ENCODE peak calls at places on chromosomes 13 and 19, in ten cellular contexts. W is heart right ventricle, U is uterus, V is psoas muscle, J is neuronal stem cell, N is fibroblast of lung, O is H1, F is pancreas, P is kidney, T is colonic mucosa. Y is an unnamed sample.
A peak's percentile ranks its signal among the peaks of the same experiment; 100 is the strongest.

GRCh38 chr13:73060251-73061160 is 1.7 kb downstream of the KLF5 start:
- DNase-seq in J (peak; percentile 12), F (peak; percentile 36), P (no peak), O (no peak), V (peak; percentile 61), U (peak; percentile 19), N (peak; percentile 86), T (peak; percentile 44), W (peak; percentile 14), Y (peak; percentile 48)

GRCh38 chr19:16376649-16377048 is 52.0 kb downstream of the KLF2 start:
- DNase-seq in W (no peak), U (no peak), P (peak; percentile 71), T (no peak), F (no peak), N (no peak), O (peak; percentile 86), V (peak; percentile 57), J (no peak), Y (peak; percentile 44)

GRCh38 chr13:69706807-69707206 is 400.8 kb upstream of the ATXN8OS start:
- DNase-seq in J (no peak), U (no peak), V (no peak), W (no peak), T (no peak), P (no peak), F (no peak), N (no peak), O (no peak), Y (no peak)

GRCh38 chr19:4186087-4186993 is 3.9 kb downstream of the ANKRD24 start:
- DNase-seq in U (peak; percentile 39), T (peak; percentile 95), O (peak; percentile 99), W (peak; percentile 65), P (no peak), F (peak; percentile 67), V (peak; percentile 78), J (peak; percentile 83), N (peak; percentile 31), Y (peak; percentile 75)

GRCh38 chr13:98508280-98509074 is 68.4 kb downstream of the STK24 start:
- DNase-seq in O (no peak), F (no peak), U (no peak), J (no peak), P (no peak), N (peak; percentile 91), V (no peak), W (no peak), T (no peak), Y (no peak)

GRCh38 chr13:38350114-38350617 is 515 bp downstream of the UFM1 start:
- DNase-seq in T (peak; percentile 77), F (peak; percentile 77), P (peak; percentile 89), J (no peak), N (peak; percentile 68), W (peak; percentile 46), U (peak; percentile 54), O (peak; percentile 59), V (peak; percentile 73), Y (peak; percentile 77)

GRCh38 chr19:34474233-34474989 is 7.1 kb upstream of the WTIP start:
- DNase-seq in J (no peak), W (no peak), V (no peak), N (peak; percentile 7), T (no peak), P (no peak), U (no peak), F (no peak), O (no peak), Y (no peak)

GRCh38 chr13:30429721-30430694 is 7.7 kb downstream of the UBE2L5 start:
- DNase-seq in P (no peak), U (no peak), N (peak; percentile 95), T (no peak), O (no peak), V (no peak), W (no peak), F (no peak), J (no peak), Y (no peak)

GRCh38 chr13:68727165-68727564 is 1380.5 kb upstream of the ATXN8OS start:
- DNase-seq in N (peak; percentile 73), T (no peak), O (no peak), P (no peak), J (no peak), W (no peak), F (no peak), U (no peak), V (no peak), Y (no peak)

GRCh38 chr19:22545751-22546150 is 88.4 kb upstream of the ZNF492 start:
- DNase-seq in W (peak; percentile 21), J (no peak), U (peak; percentile 65), F (peak; percentile 45), N (peak; percentile 0), T (peak; percentile 27), V (no peak), P (no peak), O (peak; percentile 63), Y (peak; percentile 56)

GRCh38 chr13:71866173-71867091 is 572 bp downstream of the DACH1 start:
- DNase-seq in O (peak; percentile 69), U (peak; percentile 27), V (peak; percentile 59), J (no peak), W (peak; percentile 31), T (peak; percentile 40), P (peak; percentile 73), N (peak; percentile 17), F (peak; percentile 24), Y (no peak)

GRCh38 chr13:35367586-35367985 is 108.9 kb downstream of the MAB21L1 start:
- DNase-seq in F (no peak), P (no peak), V (no peak), J (no peak), W (no peak), U (no peak), N (no peak), O (no peak), T (no peak), Y (no peak)

GRCh38 chr13:110914293-110915056 is 394 bp downstream of the ANKRD10 start:
- DNase-seq in N (peak; percentile 78), O (peak; percentile 76), U (peak; percentile 78), T (peak; percentile 76), P (peak; percentile 94), J (peak; percentile 74), F (peak; percentile 74), V (peak; percentile 92), W (peak; percentile 88), Y (peak; percentile 92)

GRCh38 chr13:50629497-50629896 is 214.0 kb downstream of the DLEU7 start:
- DNase-seq in T (no peak), F (no peak), W (no peak), O (no peak), N (peak; percentile 33), P (no peak), V (no peak), J (no peak), U (no peak), Y (no peak)

GRCh38 chr13:100573121-100573520 is 15.5 kb downstream of the GGACT start:
- DNase-seq in O (peak; percentile 75), J (peak; percentile 66), P (no peak), V (peak; percentile 68), T (peak; percentile 75), W (peak; percentile 46), N (peak; percentile 74), F (peak; percentile 58), U (peak; percentile 25), Y (peak; percentile 72)

GRCh38 chr13:32272021-32272695 is 43.0 kb downstream of the ZAR1L start:
- DNase-seq in O (no peak), V (no peak), P (no peak), W (no peak), F (no peak), N (no peak), U (no peak), T (no peak), J (no peak), Y (no peak)

GRCh38 chr19:35901854-35902661 is at the start of gene HCST:
- DNase-seq in O (no peak), N (peak; percentile 75), T (no peak), F (peak; percentile 21), P (no peak), U (no peak), W (no peak), J (no peak), V (no peak), Y (peak; percentile 69)

GRCh38 chr19:5036733-5037681 is 68.1 kb downstream of the KDM4B start:
- DNase-seq in F (no peak), U (peak; percentile 52), W (peak; percentile 56), V (peak; percentile 77), O (no peak), T (no peak), P (peak; percentile 80), J (no peak), N (peak; percentile 85), Y (no peak)

GRCh38 chr13:113601166-113602070 is 16.9 kb downstream of the TFDP1 start:
- DNase-seq in O (no peak), N (no peak), T (no peak), W (no peak), U (no peak), F (no peak), P (peak; percentile 64), V (peak; percentile 52), J (no peak), Y (peak; percentile 28)
- H3K36me3 ChIP-seq in O (peaks cover 6% of the 10 kb centered on the region), N (peaks cover 19% of the 10 kb centered on the region), T (no peaks in the 10 kb centered on the region), W (peaks cover 22% of the 10 kb centered on the region), U (no peaks in the 10 kb centered on the region), F (no peaks in the 10 kb centered on the region), P (no peaks in the 10 kb centered on the region), V (peaks cover 5% of the 10 kb centered on the region), J (peaks cover 37% of the 10 kb centered on the region), Y (no peaks in the 10 kb centered on the region)

GRCh38 chr19:48717059-48717395 is 2.5 kb downstream of the MAMSTR start:
- DNase-seq in J (no peak), F (no peak), T (no peak), O (no peak), V (no peak), P (no peak), N (peak; percentile 32), W (no peak), U (no peak), Y (no peak)
- H3K4me3 ChIP-seq in J (no peak overlapping the region), F (no peak overlapping the region), T (no peak overlapping the region), O (no peak overlapping the region), V (peak overlapping the region; percentile 78), P (no peak overlapping the region), N (peak overlapping the region; percentile 33), W (no peak overlapping the region), U (peak overlapping the region; percentile 40), Y (no peak overlapping the region)

GRCh38 chr19:55078996-55079395 is 3.3 kb downstream of the EPS8L1 start:
- DNase-seq in P (no peak), U (no peak), V (no peak), N (no peak), T (no peak), O (no peak), F (no peak), W (no peak), J (no peak), Y (no peak)
- H3K27ac ChIP-seq in P (no peak overlapping the region), U (no peak overlapping the region), V (no peak overlapping the region), N (no peak overlapping the region), T (no peak overlapping the region), O (no peak overlapping the region), F (no peak overlapping the region), W (no peak overlapping the region), J (no peak overlapping the region), Y (no peak overlapping the region)

GRCh38 chr13:80530902-80531301 is 190.0 kb upstream of the SPRY2 start:
- DNase-seq in W (no peak), N (no peak), P (no peak), U (no peak), V (no peak), J (no peak), T (no peak), O (no peak), F (no peak), Y (no peak)
- H3K36me3 ChIP-seq in W (no peaks in the 10 kb centered on the region), N (no peaks in the 10 kb centered on the region), P (no peaks in the 10 kb centered on the region), U (no peaks in the 10 kb centered on the region), V (no peaks in the 10 kb centered on the region), J (no peaks in the 10 kb centered on the region), T (no peaks in the 10 kb centered on the region), O (no peaks in the 10 kb centered on the region), F (no peaks in the 10 kb centered on the region), Y (no peaks in the 10 kb centered on the region)